ENCODE peak calls at places on chromosomes 3 and 15, in nine cellular contexts. A is stimulated activated naive CD8-positive, alpha-beta T cell treated with anti-CD3 and anti-CD28 coated beads, Interleukin-15, Interleukin-2, amounts not matched to agents 100 U/mL and 50 U/mL, for 24 hours; S is hypothalamus; W is fibroblast of the aortic adventitia; N is osteocyte; R is iris pigment epithelial cell; M is ecto neural progenitor cell; B is activated CD4-positive, alpha-beta T cell treated with anti-CD3 and anti-CD28 coated beads, Interleukin-2, amount 10 ng/mL, durations not matched to agents 7 days and 5 days; Q is NCI-H1417 treated with DMSO at 0.1 percent for 48 hours. J is an unnamed sample.

GRCh38 chr3:99578339-99578970 is 59.9 kb upstream of the COL8A1 start:
- DNase-seq in B (no peak), M (no peak), S (no peak), W (peak; percentile 46), A (no peak), R (peak; percentile 69), Q (no peak), N (no peak), J (no peak)

GRCh38 chr3:62134061-62134496 is 239.3 kb downstream of the FEZF2 start:
- DNase-seq in M (no peak), W (peak; percentile 45), B (no peak), N (no peak), S (no peak), R (peak; percentile 27), A (no peak), Q (no peak), J (no peak)

GRCh38 chr15:60444289-60444912 is 34.5 kb downstream of the ICE2 start:
- DNase-seq in N (no peak), Q (no peak), R (peak; percentile 49), M (no peak), B (no peak), W (peak; percentile 68), S (no peak), A (no peak), J (no peak)

GRCh38 chr3:15300318-15301078 is 31.9 kb downstream of the SH3BP5 start:
- DNase-seq in B (no peak), A (no peak), W (peak; percentile 75), S (no peak), M (no peak), N (no peak), Q (no peak), R (peak; percentile 64), J (no peak)

GRCh38 chr3:152031321-152031720 is 157.9 kb downstream of the SUCNR1 start:
- DNase-seq in B (no peak), N (no peak), S (no peak), M (no peak), R (no peak), W (no peak), A (no peak), Q (no peak), J (peak; percentile 23)

GRCh38 chr15:62539236-62539635 is 374.2 kb upstream of the C2CD4B start:
- DNase-seq in N (no peak), S (no peak), M (no peak), R (no peak), Q (no peak), A (no peak), B (no peak), W (no peak), J (no peak)

GRCh38 chr15:70528270-70528706 is 235.1 kb downstream of the UACA start:
- DNase-seq in N (no peak), R (peak; percentile 86), B (peak; percentile 82), S (no peak), M (peak; percentile 26), A (peak; percentile 57), Q (no peak), W (peak; percentile 53), J (no peak)

GRCh38 chr3:114899186-114899931 is 247.7 kb downstream of the ZBTB20 start:
- DNase-seq in W (no peak), A (no peak), B (no peak), Q (peak; percentile 91), R (no peak), S (no peak), N (no peak), M (peak; percentile 49), J (no peak)

GRCh38 chr3:188385295-188385694 is 231.3 kb downstream of the LPP start:
- DNase-seq in R (no peak), B (no peak), M (no peak), S (no peak), Q (no peak), A (no peak), W (no peak), N (no peak), J (no peak)

J was measured in putamen.